ENCODE peak calls at places on chromosomes 4 and X, in nine cellular contexts. T, E, I, S, D, V, X, F and H are unnamed samples.

GRCh38 chrX:40107291-40108083 is 9.7 kb upstream of the BCOR start:
- DNase-seq in E (no peak), D (no peak), I (no peak), F (peak), S (peak), V (no peak), T (no peak), X (no peak), H (no peak)

GRCh38 chrX:104013158-104013557 is 350 bp downstream of the H2BW1 start:
- DNase-seq in D (no peak), F (no peak), T (no peak), V (no peak), I (no peak), S (no peak), X (no peak), E (no peak), H (no peak)

GRCh38 chr4:5215321-5215720 is 164.0 kb downstream of the STK32B start:
- DNase-seq in E (no peak), D (no peak), I (no peak), X (no peak), S (no peak), F (no peak), T (no peak), V (no peak), H (no peak)

GRCh38 chr4:104966349-104967033 is 180.2 kb upstream of the TET2 start:
- DNase-seq in V (peak), X (no peak), T (no peak), E (peak), S (no peak), I (no peak), D (no peak), F (no peak), H (no peak)

GRCh38 chrX:133267621-133268020 is 49.5 kb upstream of the TFDP3 start:
- DNase-seq in X (no peak), T (no peak), V (no peak), E (no peak), F (no peak), D (no peak), S (no peak), I (no peak), H (no peak)

GRCh38 chr4:108303488-108304177 is 134.9 kb upstream of the LEF1 start:
- DNase-seq in D (no peak), V (no peak), F (no peak), I (no peak), E (no peak), T (no peak), S (peak), X (no peak), H (no peak)

GRCh38 chrX:29545878-29546277 is 669.5 kb upstream of the MAGEB2 start:
- DNase-seq in V (no peak), E (no peak), S (no peak), T (no peak), I (no peak), D (no peak), X (no peak), F (no peak), H (no peak)

GRCh38 chr4:186757696-186758330 is 34.2 kb upstream of the FAT1 start:
- DNase-seq in E (no peak), F (no peak), I (no peak), T (no peak), V (no peak), D (no peak), S (peak), X (no peak), H (no peak)

GRCh38 chrX:17986440-17986839 is 125.3 kb upstream of the RAI2 start:
- DNase-seq in D (no peak), X (no peak), E (no peak), V (no peak), I (no peak), S (no peak), F (no peak), T (no peak), H (no peak)

GRCh38 chrX:23773601-23774175 is 9.3 kb upstream of the SAT1 start:
- DNase-seq in I (no peak), E (no peak), V (no peak), S (no peak), D (no peak), X (peak), T (peak), F (no peak), H (no peak)

GRCh38 chr4:73396304-73396703 is 7.8 kb upstream of the ALB start:
- DNase-seq in T (no peak), F (no peak), D (no peak), S (no peak), I (no peak), V (no peak), X (no peak), E (no peak), H (no peak)

GRCh38 chr4:129246850-129247542 is 151.0 kb downstream of the C4orf33 start:
- DNase-seq in S (no peak), I (no peak), V (no peak), F (peak), E (no peak), T (peak), D (no peak), X (no peak), H (no peak)

GRCh38 chr4:87118421-87118820 is 102.0 kb downstream of the KLHL8 start:
- DNase-seq in D (no peak), T (no peak), V (no peak), X (no peak), F (no peak), I (no peak), E (no peak), S (no peak), H (no peak)

GRCh38 chr4:169143335-169143734 is 127.4 kb downstream of the SH3RF1 start:
- DNase-seq in S (no peak), X (no peak), V (no peak), I (no peak), E (no peak), F (no peak), D (no peak), T (no peak), H (no peak)